ENCODE peak calls at places on chromosomes 5 and 9, in eight cellular contexts. One of them, this sample, is unnamed.

GRCh38 chr9:22237497-22238363 is 208.9 kb upstream of the DMRTA1 start:
- DNase-seq in HFF-Myc: peak
- DNase-seq in progenitor cell of endocrine pancreas: no peak
- DNase-seq in AG10803: peak
- DNase-seq in GM04504: peak
- DNase-seq in NCI-H1092: no peak
- DNase-seq in mesothelial cell of epicardium: no peak
- DNase-seq in ELR: peak
- DNase-seq in this sample: no peak

GRCh38 chr5:139637438-139638089 is 10.6 kb upstream of the CXXC5 start:
- DNase-seq in NCI-H1092: peak
- DNase-seq in ELR: peak
- DNase-seq in progenitor cell of endocrine pancreas: peak
- DNase-seq in mesothelial cell of epicardium: no peak
- DNase-seq in HFF-Myc: no peak
- DNase-seq in GM04504: peak
- DNase-seq in AG10803: peak
- DNase-seq in this sample: peak

GRCh38 chr9:37693265-37693664 is 42.5 kb downstream of the FRMPD1 start:
- DNase-seq in GM04504: no peak
- DNase-seq in ELR: peak
- DNase-seq in NCI-H1092: no peak
- DNase-seq in mesothelial cell of epicardium: no peak
- DNase-seq in progenitor cell of endocrine pancreas: no peak
- DNase-seq in AG10803: peak
- DNase-seq in HFF-Myc: peak
- DNase-seq in this sample: no peak

GRCh38 chr9:79574166-79574565 is 2.4 kb downstream of the TLE4 start:
- DNase-seq in progenitor cell of endocrine pancreas: no peak
- DNase-seq in ELR: no peak
- DNase-seq in NCI-H1092: no peak
- DNase-seq in GM04504: no peak
- DNase-seq in HFF-Myc: no peak
- DNase-seq in AG10803: no peak
- DNase-seq in mesothelial cell of epicardium: no peak
- DNase-seq in this sample: no peak

GRCh38 chr9:113160571-113160970 is 9.8 kb downstream of the SLC31A2 start:
- DNase-seq in mesothelial cell of epicardium: no peak
- DNase-seq in GM04504: no peak
- DNase-seq in AG10803: no peak
- DNase-seq in ELR: no peak
- DNase-seq in progenitor cell of endocrine pancreas: no peak
- DNase-seq in NCI-H1092: no peak
- DNase-seq in HFF-Myc: no peak
- DNase-seq in this sample: no peak

GRCh38 chr9:1083325-1083913 is 33.3 kb downstream of the DMRT2 start:
- DNase-seq in HFF-Myc: peak
- DNase-seq in progenitor cell of endocrine pancreas: peak
- DNase-seq in AG10803: peak
- DNase-seq in GM04504: peak
- DNase-seq in mesothelial cell of epicardium: peak
- DNase-seq in ELR: peak
- DNase-seq in NCI-H1092: no peak
- DNase-seq in this sample: peak

GRCh38 chr9:87039809-87040392 is 92.6 kb upstream of the GAS1 start:
- DNase-seq in GM04504: peak
- DNase-seq in AG10803: peak
- DNase-seq in HFF-Myc: no peak
- DNase-seq in NCI-H1092: no peak
- DNase-seq in ELR: no peak
- DNase-seq in mesothelial cell of epicardium: no peak
- DNase-seq in progenitor cell of endocrine pancreas: no peak
- DNase-seq in this sample: no peak

GRCh38 chr9:120921751-120922181 is 4.8 kb downstream of the TRAF1 start:
- DNase-seq in mesothelial cell of epicardium: no peak
- DNase-seq in GM04504: no peak
- DNase-seq in progenitor cell of endocrine pancreas: no peak
- DNase-seq in HFF-Myc: no peak
- DNase-seq in ELR: no peak
- DNase-seq in NCI-H1092: no peak
- DNase-seq in AG10803: no peak
- DNase-seq in this sample: no peak

GRCh38 chr9:131252120-131252519 is 24.2 kb downstream of the FAM78A start:
- DNase-seq in HFF-Myc: no peak
- DNase-seq in ELR: no peak
- DNase-seq in progenitor cell of endocrine pancreas: no peak
- DNase-seq in AG10803: no peak
- DNase-seq in NCI-H1092: no peak
- DNase-seq in mesothelial cell of epicardium: no peak
- DNase-seq in GM04504: no peak
- DNase-seq in this sample: no peak

GRCh38 chr5:35195472-35195852 is 34.8 kb downstream of the PRLR start:
- DNase-seq in ELR: no peak
- DNase-seq in mesothelial cell of epicardium: no peak
- DNase-seq in HFF-Myc: no peak
- DNase-seq in GM04504: no peak
- DNase-seq in NCI-H1092: no peak
- DNase-seq in AG10803: no peak
- DNase-seq in progenitor cell of endocrine pancreas: no peak
- DNase-seq in this sample: no peak

GRCh38 chr5:84816746-84817547 is 432.3 kb upstream of the EDIL3 start:
- DNase-seq in ELR: no peak
- DNase-seq in HFF-Myc: no peak
- DNase-seq in GM04504: no peak
- DNase-seq in progenitor cell of endocrine pancreas: no peak
- DNase-seq in mesothelial cell of epicardium: no peak
- DNase-seq in NCI-H1092: no peak
- DNase-seq in AG10803: no peak
- DNase-seq in this sample: no peak

GRCh38 chr5:122078116-122078865 is at the start of gene LOX:
- DNase-seq in ELR: peak
- DNase-seq in HFF-Myc: peak
- DNase-seq in GM04504: peak
- DNase-seq in NCI-H1092: no peak
- DNase-seq in AG10803: peak
- DNase-seq in mesothelial cell of epicardium: no peak
- DNase-seq in progenitor cell of endocrine pancreas: peak
- DNase-seq in this sample: peak